ENCODE peak calls at places on chromosomes 7 and 10, in eight cellular contexts. D, T, A, B, K, F, L and O are unnamed samples.
A peak's percentile ranks its signal among the peaks of the same experiment; 100 is the strongest.

GRCh38 chr7:147510913-147511312 is 1079.7 kb upstream of the C7orf33 start:
- DNase-seq in F (no peak), K (no peak), D (no peak), A (peak; percentile 91), L (no peak), B (no peak), T (no peak), O (no peak)

GRCh38 chr7:66629222-66629658 is 559 bp downstream of the KCTD7 start:
- DNase-seq in T (no peak), K (peak; percentile 36), A (no peak), L (peak; percentile 60), B (no peak), F (no peak), D (peak; percentile 22), O (no peak)

GRCh38 chr7:100435401-100436304 is 644 bp downstream of the PPP1R35 start:
- DNase-seq in D (peak; percentile 33), B (peak; percentile 54), T (peak; percentile 36), L (peak; percentile 64), K (no peak), F (peak; percentile 52), A (peak; percentile 37), O (no peak)

GRCh38 chr7:130732980-130733865 is 784 bp downstream of the KLF14 start:
- DNase-seq in B (peak; percentile 43), T (peak; percentile 15), K (peak; percentile 14), F (peak; percentile 2), L (peak; percentile 68), D (no peak), A (no peak), O (no peak)

GRCh38 chr10:114777415-114777814 is 44.2 kb upstream of the FHIP2A start:
- DNase-seq in B (no peak), T (no peak), A (no peak), K (no peak), D (no peak), F (no peak), L (no peak), O (no peak)

GRCh38 chr10:100653957-100654834 is 91.2 kb upstream of the PAX2 start:
- DNase-seq in K (no peak), F (no peak), L (peak; percentile 78), B (no peak), A (no peak), T (no peak), D (no peak), O (no peak)

GRCh38 chr7:16078076-16078952 is 343.0 kb downstream of the CRPPA start:
- DNase-seq in K (peak; percentile 20), L (peak; percentile 78), B (peak; percentile 60), D (peak; percentile 84), A (peak; percentile 76), T (peak; percentile 45), F (no peak), O (no peak)

GRCh38 chr7:34675749-34676374 is 17.8 kb downstream of the NPSR1 start:
- DNase-seq in L (peak; percentile 75), A (peak; percentile 49), D (peak; percentile 51), B (no peak), T (no peak), K (peak; percentile 48), F (no peak), O (no peak)

GRCh38 chr7:82810558-82811259 is 352.0 kb downstream of the PCLO start:
- DNase-seq in B (no peak), A (peak; percentile 63), F (peak; percentile 17), D (peak; percentile 70), T (peak; percentile 30), K (peak; percentile 34), L (peak; percentile 84), O (no peak)

GRCh38 chr10:99698504-99699080 is 33.3 kb downstream of the COX15 start:
- DNase-seq in K (no peak), D (peak; percentile 7), B (no peak), F (no peak), L (no peak), T (no peak), A (no peak), O (no peak)

GRCh38 chr7:36372156-36372555 is 17.5 kb upstream of the ANLN start:
- DNase-seq in F (no peak), L (no peak), D (no peak), K (no peak), A (peak; percentile 12), B (no peak), T (no peak), O (no peak)

GRCh38 chr10:89837173-89838001 is 136.0 kb downstream of the KIF20B start:
- DNase-seq in L (peak; percentile 48), T (peak; percentile 31), K (no peak), A (peak; percentile 1), D (peak; percentile 13), B (peak; percentile 50), F (peak; percentile 50), O (no peak)

GRCh38 chr7:71414490-71414889 is 282.5 kb downstream of the GALNT17 start:
- DNase-seq in D (no peak), F (peak; percentile 87), L (no peak), K (no peak), T (no peak), A (no peak), B (no peak), O (no peak)

GRCh38 chr10:34578468-34578867 is 236.6 kb downstream of the PARD3 start:
- DNase-seq in A (no peak), B (no peak), D (no peak), K (no peak), L (no peak), F (no peak), T (no peak), O (no peak)

GRCh38 chr10:34576789-34577188 is 238.3 kb downstream of the PARD3 start:
- DNase-seq in L (no peak), T (no peak), F (no peak), D (no peak), A (no peak), K (no peak), B (no peak), O (no peak)

GRCh38 chr10:34580643-34581042 is 234.5 kb downstream of the PARD3 start:
- DNase-seq in A (peak; percentile 100), L (no peak), F (no peak), B (no peak), D (peak; percentile 93), T (no peak), K (peak; percentile 69), O (no peak)

GRCh38 chr10:34581871-34582532 is 233.1 kb downstream of the PARD3 start:
- DNase-seq in A (peak; percentile 93), K (no peak), L (no peak), D (peak; percentile 68), F (no peak), B (no peak), T (no peak), O (no peak)

DNA sequence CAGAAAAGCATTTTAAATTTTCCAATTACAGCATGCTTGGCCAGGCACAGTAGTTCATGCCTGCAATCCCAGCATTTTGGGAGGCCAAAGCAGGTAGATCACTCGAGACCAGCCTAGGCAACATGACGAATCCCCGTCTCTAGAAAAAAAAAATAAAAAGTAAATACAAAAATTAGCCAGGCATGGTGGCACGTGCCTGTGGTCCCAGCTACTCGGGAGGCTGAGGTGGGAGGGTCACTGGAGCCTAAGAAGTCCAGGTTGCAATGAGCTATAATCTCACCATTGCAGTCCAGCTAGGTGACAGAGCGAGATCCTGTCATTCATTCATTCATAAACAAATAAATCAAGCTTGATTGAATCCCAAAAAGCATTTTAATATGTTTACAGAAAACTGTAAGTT is 234.9 kb downstream of the PARD3 start:
- DNase-seq in D (no peak), A (no peak), F (no peak), T (no peak), L (no peak), K (no peak), B (no peak), O (no peak)
- H3K27ac ChIP-seq in D (peak overlapping the region; percentile 72), A (peak overlapping the region; percentile 66), F (no peak overlapping the region), T (no peak overlapping the region), L (no peak overlapping the region), K (peak overlapping the region; percentile 65), B (no peak overlapping the region), O (no peak overlapping the region)

DNA sequence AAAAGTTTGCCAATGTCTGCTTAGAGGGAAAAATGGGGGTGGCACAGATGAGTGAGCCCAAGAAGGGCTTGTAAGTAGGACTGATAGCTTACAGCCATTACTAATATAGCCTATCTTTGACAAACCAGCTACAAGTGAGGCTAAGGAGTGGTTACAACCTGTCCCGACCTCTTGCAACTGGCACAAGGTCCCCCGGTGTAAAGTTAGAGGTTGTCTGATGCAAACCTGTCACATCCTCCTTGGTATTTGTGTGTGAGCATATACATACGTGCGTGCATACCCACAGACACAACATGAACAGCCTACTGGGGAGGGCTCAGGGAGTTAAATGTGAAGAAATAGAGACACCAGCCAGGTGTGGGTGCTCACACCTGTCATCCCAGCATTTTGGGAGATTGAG is 14.6 kb downstream of the ADAP1 start:
- DNase-seq in F (no peak), T (no peak), D (no peak), B (no peak), A (no peak), K (no peak), L (no peak), O (no peak)
- H3K4me1 ChIP-seq in F (peaks cover 7% of the 10 kb centered on the region), T (no peaks in the 10 kb centered on the region), D (no peaks in the 10 kb centered on the region), B (no peaks in the 10 kb centered on the region), A (peaks cover 3% of the 10 kb centered on the region), K (peaks cover 12% of the 10 kb centered on the region), L (no peaks in the 10 kb centered on the region), O (no peaks in the 10 kb centered on the region)

DNA sequence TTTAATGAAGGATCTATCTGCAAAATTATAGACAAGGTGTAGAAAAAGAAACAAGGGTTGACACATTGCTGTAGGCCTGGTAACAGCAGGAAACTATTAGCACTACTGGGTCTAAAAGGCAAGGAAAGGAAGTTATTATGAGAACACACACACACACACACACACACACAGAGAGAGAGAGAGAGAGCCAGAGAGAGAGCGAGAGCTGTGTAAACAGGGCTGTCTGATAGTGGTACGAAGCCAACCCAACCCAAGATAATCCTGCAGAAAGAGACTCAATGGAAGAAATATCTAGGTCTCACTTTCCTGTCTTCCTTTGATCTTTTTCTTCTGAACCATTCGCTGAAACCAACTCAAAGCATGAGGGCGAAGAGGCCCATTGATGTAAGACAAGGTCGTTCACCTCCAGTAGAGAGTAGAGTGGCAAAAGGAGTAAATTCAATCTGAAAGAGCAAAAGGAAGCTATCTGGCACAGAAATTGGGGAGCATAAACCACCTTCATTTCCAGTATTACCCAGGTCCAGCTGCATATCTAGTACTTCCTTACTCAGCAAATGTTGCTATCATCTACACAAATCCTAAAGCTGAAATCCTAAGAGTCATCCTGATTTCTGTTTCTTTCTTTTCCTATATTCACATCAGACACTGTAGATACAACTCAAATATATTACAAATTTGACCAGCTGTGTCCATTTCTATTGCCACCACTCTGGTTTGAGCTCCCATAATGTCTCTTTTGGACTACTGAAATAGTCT is 110.2 kb downstream of the TMEM26 start:
- DNase-seq in B (no peak), D (no peak), L (no peak), K (no peak), F (no peak), A (no peak), T (no peak), O (no peak)
- H3K4me3 ChIP-seq in B (no peak overlapping the region), D (no peak overlapping the region), L (no peak overlapping the region), K (no peak overlapping the region), F (no peak overlapping the region), A (no peak overlapping the region), T (no peak overlapping the region), O (no peak overlapping the region)

DNA sequence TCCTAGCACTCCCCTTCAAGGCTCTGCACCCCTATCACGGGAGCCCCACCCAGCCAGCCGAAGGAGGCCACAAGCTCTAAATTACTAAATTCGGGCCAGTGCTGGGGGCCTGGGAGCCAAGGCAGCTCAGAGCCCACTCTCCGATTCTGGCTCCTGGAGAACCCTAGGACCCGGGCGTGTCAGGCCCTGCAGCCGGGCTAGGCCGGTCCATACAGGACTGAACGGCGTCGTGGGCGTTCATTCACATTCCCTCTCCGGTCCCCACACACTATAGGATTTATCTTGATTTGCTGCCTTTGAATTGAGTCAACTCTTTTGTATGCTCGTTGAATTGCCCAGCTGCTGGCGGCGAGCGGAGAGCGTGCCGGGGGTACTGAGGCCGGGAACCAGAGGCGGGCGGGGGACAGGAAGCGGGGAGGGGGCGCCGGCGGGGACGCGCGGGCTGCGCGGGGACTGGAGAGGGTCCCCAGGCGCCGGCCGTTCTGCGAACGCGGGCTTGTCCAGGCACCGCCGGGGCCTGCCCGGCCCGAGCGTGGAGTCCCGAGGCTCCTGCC is 1.1 kb upstream of the ELFN1 start:
- DNase-seq in D (no peak), B (no peak), L (peak; percentile 46), K (no peak), F (no peak), A (no peak), T (no peak), O (no peak)
- H3K27ac ChIP-seq in D (no peak overlapping the region), B (no peak overlapping the region), L (no peak overlapping the region), K (no peak overlapping the region), F (no peak overlapping the region), A (no peak overlapping the region), T (no peak overlapping the region), O (peak overlapping the region; percentile 73)